ENCODE peak calls at places on chromosomes 16 and 17, in six cellular contexts. N is left kidney; Y is stimulated activated CD4-positive, alpha-beta T cell treated with anti-CD3 and anti-CD28 coated beads, Interleukin-1b, Interleukin-23, amount 100 ng/mL, for 4 hours; S is SK-N-SH; V is NT2/D1; R is AML-193. P is an unnamed sample.

GRCh38 chr17:20063665-20064648 is 54.8 kb downstream of the SPECC1 start:
- DNase-seq in N (no peak), Y (no peak), S (no peak), V (no peak), R (peak; percentile 97), P (no peak)

GRCh38 chr17:79033741-79034501 is 10.0 kb downstream of the C1QTNF1 start:
- DNase-seq in N (no peak), Y (no peak), S (peak; percentile 52), V (no peak), R (no peak), P (peak; percentile 44)

GRCh38 chr16:73046484-73047214 is 1.3 kb downstream of the ZFHX3 start:
- DNase-seq in N (no peak), Y (no peak), S (no peak), V (no peak), R (no peak), P (no peak)

GRCh38 chr16:58306327-58306726 is 11.5 kb upstream of the PRSS54 start:
- DNase-seq in N (peak; percentile 41), Y (peak; percentile 18), S (no peak), V (peak; percentile 32), R (peak; percentile 15), P (no peak)

GRCh38 chr17:34252138-34252889 is 2.8 kb upstream of the CCL2 start:
- DNase-seq in N (peak; percentile 75), Y (no peak), S (peak; percentile 49), V (no peak), R (peak; percentile 91), P (no peak)

GRCh38 chr17:7479389-7480192 is at the start of gene ZBTB4:
- DNase-seq in N (peak; percentile 84), Y (peak; percentile 46), S (peak; percentile 92), V (no peak), R (no peak), P (peak; percentile 63)

GRCh38 chr16:19911204-19911603 is 26.6 kb upstream of the GPRC5B start:
- DNase-seq in N (no peak), Y (no peak), S (no peak), V (no peak), R (no peak), P (no peak)

GRCh38 chr17:39147221-39148185 is 3.9 kb downstream of the PLXDC1 start:
- DNase-seq in N (no peak), Y (no peak), S (no peak), V (no peak), R (no peak), P (no peak)

GRCh38 chr17:8162232-8162996 is at the start of gene VAMP2:
- DNase-seq in N (peak; percentile 92), Y (peak; percentile 72), S (peak; percentile 54), V (no peak), R (no peak), P (no peak)

GRCh38 chr17:82064433-82065192 is 991 bp downstream of the DUS1L start:
- DNase-seq in N (no peak), Y (no peak), S (no peak), V (no peak), R (no peak), P (no peak)

GRCh38 chr16:13316008-13316407 is 414.6 kb downstream of the SHISA9 start:
- DNase-seq in N (no peak), Y (no peak), S (no peak), V (no peak), R (no peak), P (no peak)

GRCh38 chr16:58638148-58639036 is 8.8 kb upstream of the CNOT1 start:
- DNase-seq in N (peak; percentile 63), Y (no peak), S (no peak), V (no peak), R (no peak), P (no peak)

GRCh38 chr17:50298018-50298417 is 23.8 kb downstream of the TMEM92 start:
- DNase-seq in N (no peak), Y (no peak), S (no peak), V (no peak), R (no peak), P (no peak)

GRCh38 chr17:76072149-76072858 is at the start of gene SRP68:
- DNase-seq in N (peak; percentile 98), Y (peak; percentile 70), S (peak; percentile 100), V (peak; percentile 87), R (peak; percentile 91), P (peak; percentile 96)

GRCh38 chr17:17830740-17831207 is 6.0 kb downstream of the SREBF1 start:
- DNase-seq in N (no peak), Y (no peak), S (no peak), V (no peak), R (no peak), P (peak; percentile 51)

GRCh38 chr17:42653179-42654124 is 5.6 kb upstream of the TUBG2 start:
- DNase-seq in N (peak; percentile 68), Y (no peak), S (peak; percentile 83), V (no peak), R (no peak), P (no peak)

GRCh38 chr17:59330314-59330942 is 1.0 kb upstream of the YPEL2 start:
- DNase-seq in N (peak; percentile 72), Y (no peak), S (no peak), V (no peak), R (no peak), P (no peak)

GRCh38 chr16:30064746-30065111 is 831 bp upstream of the ALDOA start:
- DNase-seq in N (no peak), Y (no peak), S (no peak), V (no peak), R (no peak), P (no peak)

GRCh38 chr17:74157366-74157765 is 46.1 kb upstream of the RPL38 start:
- DNase-seq in N (no peak), Y (no peak), S (no peak), V (no peak), R (no peak), P (no peak)

GRCh38 chr16:68361485-68361884 is 50.7 kb downstream of the PRMT7 start:
- DNase-seq in N (peak; percentile 55), Y (no peak), S (peak; percentile 44), V (no peak), R (no peak), P (no peak)

GRCh38 chr17:16593356-16594102 is 24.5 kb upstream of the ZNF287 start:
- DNase-seq in N (no peak), Y (no peak), S (no peak), V (no peak), R (no peak), P (no peak)

GRCh38 chr17:34178047-34178446 is 77.0 kb upstream of the CCL2 start:
- DNase-seq in N (no peak), Y (no peak), S (no peak), V (no peak), R (no peak), P (no peak)

GRCh38 chr17:32626371-32626770 is 139.6 kb downstream of the CDK5R1 start:
- DNase-seq in N (peak; percentile 3), Y (no peak), S (no peak), V (no peak), R (no peak), P (no peak)

P was measured in glutamatergic neuron.